ENCODE peak calls at places on chromosomes 12 and 14, in five cellular contexts. A is Peyer's patch, D is A549, Z is stomach, P is body of pancreas. L is an unnamed sample. For H3K9me3 and H3K4me1, the result is how much of the 10 kb centered on the place peaks cover.

GRCh38 chr14:33120966-33121365 is 182.3 kb downstream of the NPAS3 start:
- DNase-seq in A (no peak), D (no peak), Z (no peak), P (no peak), L (no peak)

GRCh38 chr14:60323199-60323891 is 74.3 kb downstream of the PPM1A start:
- DNase-seq in A (no peak), D (no peak), Z (no peak), P (no peak), L (no peak)

GRCh38 chr14:85334316-85334715 is 195.6 kb upstream of the FLRT2 start:
- DNase-seq in A (no peak), D (no peak), Z (no peak), P (no peak), L (no peak)

GRCh38 chr14:77302926-77303325 is 17.8 kb downstream of the POMT2 start:
- DNase-seq in A (no peak), D (peak), Z (no peak), P (no peak), L (no peak)

GRCh38 chr12:68495666-68496065 is 115.0 kb upstream of the RAP1B start:
- DNase-seq in A (no peak), D (no peak), Z (no peak), P (no peak), L (no peak)

GRCh38 chr14:21241218-21241819 is 27.9 kb downstream of the HNRNPC start:
- DNase-seq in A (no peak), D (peak), Z (no peak), P (no peak), L (no peak)

GRCh38 chr14:102909462-102909861 is 13.0 kb upstream of the AMN start:
- DNase-seq in A (peak), D (no peak), Z (no peak), P (no peak), L (no peak)

GRCh38 chr12:2244013-2244861 is 191.4 kb downstream of the CACNA1C start:
- DNase-seq in A (no peak), D (no peak), Z (no peak), P (no peak), L (no peak)

GRCh38 chr14:49621114-49621881 is 699 bp downstream of the MGAT2 start:
- DNase-seq in A (peak), D (peak), Z (peak), P (peak), L (peak)

GRCh38 chr14:90472632-90473031 is 75.8 kb downstream of the CALM1 start:
- DNase-seq in A (no peak), D (no peak), Z (no peak), P (no peak), L (no peak)

GRCh38 chr14:90475298-90475697 is 78.5 kb downstream of the CALM1 start:
- DNase-seq in A (no peak), D (no peak), Z (no peak), P (no peak), L (no peak)
- H3K9me3 ChIP-seq in A (under half), D (under half), Z (under half), P (under half), L (under half)

GRCh38 chr12:96422192-96422591 is 22.0 kb upstream of the CDK17 start:
- DNase-seq in A (no peak), D (no peak), Z (no peak), P (no peak), L (no peak)
- H3K4me1 ChIP-seq in A (under half), D (under half), Z (under half), P (under half), L (under half)

DNA sequence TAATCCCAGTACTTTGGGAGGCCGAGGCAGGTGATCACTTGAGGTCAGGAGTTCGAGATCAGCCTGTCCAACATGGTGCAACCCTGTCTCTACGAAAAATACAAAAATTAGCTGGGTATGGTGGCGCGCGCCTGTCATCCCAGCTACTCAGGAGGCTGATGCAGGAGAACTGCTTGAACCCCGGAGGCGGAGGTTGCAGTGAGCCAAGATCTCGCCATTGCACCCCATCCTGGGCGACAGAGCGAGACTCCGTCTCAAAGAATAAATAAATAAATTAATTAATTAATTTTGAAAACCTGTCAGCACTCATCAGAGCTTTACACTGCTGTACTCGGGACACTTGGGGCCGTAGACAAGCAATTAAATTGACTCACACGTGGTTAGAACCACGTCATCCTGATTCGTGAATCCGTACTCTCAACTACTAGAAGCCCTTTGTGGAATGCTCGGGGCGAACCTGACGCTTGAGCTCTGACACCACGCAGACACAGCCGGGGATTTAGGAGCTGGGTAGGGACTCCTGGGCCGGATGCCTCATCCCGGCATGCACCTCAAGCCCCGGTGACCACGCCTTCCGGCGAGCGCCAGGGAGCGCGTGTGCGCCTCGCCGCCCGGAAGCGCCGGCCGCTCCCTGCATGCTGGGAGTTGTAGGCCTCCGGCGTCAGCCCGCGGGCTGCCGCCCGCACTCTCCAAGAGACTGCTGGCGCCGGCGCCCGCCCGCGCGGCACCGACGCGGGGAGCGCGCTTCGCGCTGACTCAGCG is at the start of gene XPOT:
- DNase-seq in A (peak), D (peak), Z (peak), P (peak), L (peak)
- TF ChIP-seq POLR2A in A (no peak), D (peak), Z (no peak), P (peak), L (peak)

GRCh38 chr12:108484845-108485244 is 30.2 kb upstream of the FICD start:
- DNase-seq in A (no peak), D (no peak), Z (no peak), P (no peak), L (no peak)
- H3K9me3 ChIP-seq in A (under half), D (under half), Z (under half), P (under half), L (under half)

DNA sequence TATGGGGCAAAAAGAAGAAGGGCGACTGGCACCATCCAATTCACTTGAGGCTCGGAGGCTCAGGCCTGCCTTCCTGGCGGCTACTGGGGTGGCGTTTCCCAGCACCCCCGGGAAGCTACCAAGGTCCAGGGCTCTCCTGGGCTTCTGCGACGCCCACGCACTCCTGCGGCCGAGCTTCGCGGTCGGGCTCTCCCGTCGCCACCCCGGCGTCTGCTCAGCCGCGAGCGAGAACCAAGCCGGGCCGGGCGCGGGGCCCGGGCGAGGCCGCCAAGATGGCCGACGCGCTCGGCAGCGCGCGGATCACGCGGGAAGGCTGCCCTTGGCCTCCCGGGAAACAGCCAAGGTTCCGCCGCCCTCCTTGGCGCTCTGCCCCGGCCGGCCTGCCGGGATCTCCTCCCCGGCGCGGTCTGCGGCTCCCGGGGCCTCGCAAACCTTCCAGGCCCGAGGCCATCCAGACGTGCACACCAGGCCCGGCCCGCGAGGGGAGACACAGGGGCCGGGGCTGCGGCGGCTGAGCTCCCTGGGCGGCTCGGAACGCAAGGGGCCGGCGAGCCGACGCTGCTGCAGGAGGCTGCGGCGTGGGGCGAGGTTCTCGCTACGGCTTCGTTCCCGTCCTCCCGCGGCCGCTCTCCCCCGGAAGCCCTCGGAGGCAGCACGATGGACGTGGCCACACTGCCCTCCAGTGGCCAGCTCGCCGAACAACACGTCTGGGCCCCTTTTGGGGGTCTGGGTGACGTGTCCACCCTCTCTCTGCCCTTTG is 23.5 kb upstream of the ZFP36L1 start:
- DNase-seq in A (peak), D (peak), Z (peak), P (peak), L (peak)
- H3K4me1 ChIP-seq in A (under half), D (under half), Z (under half), P (under half), L (half or more)

DNA sequence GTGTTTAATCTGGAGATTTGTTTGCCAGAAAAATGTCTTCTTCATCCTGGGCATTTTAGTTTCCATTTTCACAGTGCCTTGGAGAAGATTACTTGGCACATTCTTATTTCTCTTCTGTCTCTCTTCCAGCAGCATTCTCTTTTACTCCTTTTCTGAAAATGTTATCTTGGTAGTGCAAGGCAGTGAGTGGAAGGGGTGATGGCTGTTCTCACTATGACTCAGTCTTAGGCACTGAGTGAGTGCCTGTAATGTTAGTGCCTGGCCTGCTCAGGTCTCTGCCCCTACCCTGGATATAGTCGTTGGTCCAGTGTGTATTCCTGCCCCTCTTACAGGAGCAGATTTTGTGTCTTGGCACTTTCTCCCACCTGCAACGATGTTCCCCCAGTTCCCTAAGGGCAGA is 13.1 kb downstream of the CLECL1 start:
- DNase-seq in A (no peak), D (no peak), Z (no peak), P (no peak), L (no peak)
- TF ChIP-seq POLR2A in A (no peak), D (no peak), Z (no peak), P (no peak), L (no peak)